ENCODE peak calls at places on chromosomes 5 and 9, in five cellular contexts. V is activated naive CD4-positive, alpha-beta T cell; F is uterus; U is NCI-H146; J is AG08396. B is an unnamed sample.

GRCh38 chr5:1734271-1734907 is 65.2 kb downstream of the MRPL36 start:
- DNase-seq in F (no peak), V (no peak), J (no peak), U (no peak), B (no peak)

GRCh38 chr5:62340392-62340791 is 34.4 kb downstream of the KIF2A start:
- DNase-seq in U (no peak), F (no peak), V (no peak), J (no peak), B (no peak)

GRCh38 chr9:113548221-113549041 is 84.9 kb downstream of the RGS3 start:
- DNase-seq in F (no peak), J (peak), V (no peak), U (no peak), B (no peak)

GRCh38 chr9:121154782-121155181 is 46.9 kb downstream of the RAB14 start:
- DNase-seq in V (no peak), U (no peak), F (no peak), J (no peak), B (peak)

GRCh38 chr9:100575765-100576368 is 2.0 kb upstream of the CAVIN4 start:
- DNase-seq in F (no peak), U (no peak), J (peak), V (no peak), B (no peak)

GRCh38 chr5:52808316-52808901 is 20.7 kb downstream of the ITGA1 start:
- DNase-seq in U (no peak), J (no peak), V (no peak), F (no peak), B (no peak)

GRCh38 chr9:21267806-21268657 is 28.2 kb upstream of the IFNA14 start:
- DNase-seq in V (no peak), F (no peak), U (no peak), J (no peak), B (no peak)

GRCh38 chr5:163705983-163706771 is 200.8 kb downstream of the MAT2B start:
- DNase-seq in V (no peak), F (no peak), U (no peak), J (peak), B (no peak)

GRCh38 chr9:115157245-115157674 is 39.3 kb upstream of the TNC start:
- DNase-seq in U (no peak), V (no peak), F (peak), J (peak), B (peak)

GRCh38 chr5:179731791-179732411 is 721 bp upstream of the MAML1 start:
- DNase-seq in F (peak), J (no peak), V (no peak), U (no peak), B (peak)

GRCh38 chr5:31944683-31945445 is 229.3 kb downstream of the GOLPH3 start:
- DNase-seq in V (no peak), F (no peak), U (peak), J (no peak), B (no peak)

GRCh38 chr5:38660194-38660668 is 103.8 kb upstream of the LIFR start:
- DNase-seq in F (no peak), U (peak), J (no peak), V (no peak), B (peak)

GRCh38 chr5:74684900-74685851 is at the start of gene HEXB:
- DNase-seq in V (peak), J (peak), F (peak), U (no peak), B (peak)

GRCh38 chr9:113520109-113520642 is 56.6 kb downstream of the RGS3 start:
- DNase-seq in V (no peak), F (no peak), U (no peak), J (no peak), B (peak)

GRCh38 chr5:16712600-16712999 is 95.8 kb upstream of the RETREG1 start:
- DNase-seq in F (no peak), U (no peak), V (no peak), J (no peak), B (no peak)

GRCh38 chr9:101442248-101443136 is 6.9 kb upstream of the ALDOB start:
- DNase-seq in J (no peak), U (no peak), F (no peak), V (no peak), B (no peak)

GRCh38 chr9:88657893-88658292 is 122.9 kb downstream of the NXNL2 start:
- DNase-seq in F (no peak), V (no peak), U (no peak), J (no peak), B (no peak)

GRCh38 chr5:152349683-152350526 is 55.2 kb downstream of the NMUR2 start:
- DNase-seq in F (no peak), J (peak), U (peak), V (no peak), B (peak)

GRCh38 chr9:128553695-128554094 is 1.3 kb downstream of the SPTAN1 start:
- DNase-seq in U (no peak), J (peak), F (no peak), V (no peak), B (no peak)

GRCh38 chr9:110784309-110784708 is 115.7 kb downstream of the MUSK start:
- DNase-seq in U (no peak), J (no peak), V (no peak), F (no peak), B (no peak)

GRCh38 chr9:3012843-3013242 is 168.9 kb upstream of the PUM3 start:
- DNase-seq in V (no peak), J (no peak), F (no peak), U (no peak), B (no peak)

GRCh38 chr9:134265078-134265477 is 61.2 kb upstream of the RXRA start:
- DNase-seq in F (no peak), V (no peak), U (no peak), J (no peak), B (no peak)